ENCODE peak calls at places on chromosomes 6 and 20, in four cellular contexts. B is left colon, T is iPS-NIHi11, L is T-helper 1 cell. H is an unnamed sample.

GRCh38 chr6:19892250-19892649 is 55.1 kb downstream of the ID4 start:
- DNase-seq in B (no peak), T (peak), L (no peak), H (peak)

GRCh38 chr6:125701354-125701668 is 48.1 kb upstream of the HEY2 start:
- DNase-seq in L (no peak), B (no peak), T (no peak), H (no peak)

GRCh38 chr6:45923831-45924391 is 91.7 kb downstream of the CLIC5 start:
- DNase-seq in L (no peak), B (no peak), T (no peak), H (no peak)

GRCh38 chr20:26208296-26209091 is 511.8 kb upstream of the ZNF337 start:
- DNase-seq in B (no peak), T (peak), L (peak), H (peak)

GRCh38 chr6:71349976-71350615 is 61.5 kb downstream of the OGFRL1 start:
- DNase-seq in L (no peak), B (no peak), T (no peak), H (no peak)

GRCh38 chr6:158818580-158819212 is 472 bp downstream of the EZR start:
- DNase-seq in B (peak), L (peak), T (peak), H (no peak)

GRCh38 chr20:58214310-58214709 is 14.1 kb downstream of the ANKRD60 start:
- DNase-seq in B (no peak), T (no peak), L (no peak), H (no peak)

GRCh38 chr20:19129976-19130612 is 82.3 kb upstream of the SLC24A3 start:
- DNase-seq in T (no peak), L (no peak), B (peak), H (no peak)

GRCh38 chr6:169766921-169767736 is 15.7 kb downstream of the ERMARD start:
- DNase-seq in T (no peak), L (no peak), B (no peak), H (no peak)

GRCh38 chr6:169724554-169725269 is 412 bp upstream of the PHF10 start:
- DNase-seq in T (peak), B (peak), L (peak), H (peak)

GRCh38 chr6:149246691-149247384 is 70.7 kb upstream of the TAB2 start:
- DNase-seq in L (no peak), T (no peak), B (no peak), H (no peak)

GRCh38 chr6:126040826-126041225 is 54.5 kb downstream of the TRMT11 start:
- DNase-seq in L (no peak), T (no peak), B (peak), H (no peak)

GRCh38 chr6:30555428-30556005 is 772 bp downstream of the GNL1 start:
- DNase-seq in L (peak), T (peak), B (no peak), H (peak)

GRCh38 chr6:40930555-40930954 is 108.5 kb downstream of the UNC5CL start:
- DNase-seq in B (peak), L (no peak), T (no peak), H (no peak)

GRCh38 chr20:21557246-21557982 is 43.5 kb upstream of the NKX2-2 start:
- DNase-seq in B (no peak), T (no peak), L (peak), H (no peak)

GRCh38 chr6:81265106-81265505 is 487.4 kb downstream of the TENT5A start:
- DNase-seq in T (no peak), L (no peak), B (no peak), H (no peak)

GRCh38 chr6:128713461-128713860 is 169.5 kb upstream of the LAMA2 start:
- DNase-seq in B (no peak), T (no peak), L (no peak), H (no peak)

GRCh38 chr6:138107078-138107751 is at the start of gene PERP:
- DNase-seq in B (peak), T (peak), L (peak), H (peak)

GRCh38 chr6:130602151-130602770 is 224.9 kb upstream of the SMLR1 start:
- DNase-seq in L (no peak), T (no peak), B (no peak), H (no peak)

GRCh38 chr6:56475736-56476457 is 166.8 kb downstream of the DST start:
- DNase-seq in T (no peak), L (no peak), B (no peak), H (no peak)

GRCh38 chr6:137188855-137189254 is 15.4 kb upstream of the IL22RA2 start:
- DNase-seq in L (no peak), B (no peak), T (no peak), H (no peak)

GRCh38 chr6:24529985-24530384 is 35.2 kb downstream of the ALDH5A1 start:
- DNase-seq in B (no peak), T (no peak), L (no peak), H (no peak)

GRCh38 chr20:53124075-53124532 is 151.9 kb downstream of the TSHZ2 start:
- DNase-seq in L (no peak), B (no peak), T (no peak), H (no peak)

GRCh38 chr6:56831334-56831733 is 123.6 kb upstream of the BEND6 start:
- DNase-seq in T (no peak), L (no peak), B (no peak), H (no peak)

H was measured in ELF-1.